ENCODE peak calls at places on chromosomes 2 and 18, in ten cellular contexts. S, H, T, G, C, Z, D, X, U and Y are unnamed samples.

GRCh38 chr2:147663153-147663961 is 181.5 kb upstream of the ACVR2A start:
- DNase-seq in X (peak; percentile 21), G (no peak), S (no peak), T (no peak), U (no peak), C (no peak), H (no peak), Z (no peak), D (no peak), Y (no peak)

GRCh38 chr2:160994141-160995002 is 165.9 kb upstream of the TANK start:
- DNase-seq in S (peak; percentile 94), U (peak; percentile 95), T (peak; percentile 71), Z (peak; percentile 95), X (peak; percentile 85), D (peak; percentile 88), G (peak; percentile 45), H (peak; percentile 58), C (peak; percentile 85), Y (peak; percentile 59)

GRCh38 chr18:21598726-21599584 is 1.5 kb downstream of the ESCO1 start:
- DNase-seq in G (no peak), C (peak; percentile 25), Z (no peak), D (no peak), U (no peak), S (no peak), H (no peak), T (no peak), X (no peak), Y (no peak)

GRCh38 chr2:204260162-204260877 is 285.0 kb upstream of the PARD3B start:
- DNase-seq in T (peak; percentile 62), D (peak; percentile 72), X (peak; percentile 63), Z (peak; percentile 81), G (peak; percentile 1), U (peak; percentile 78), S (peak; percentile 27), H (peak; percentile 57), C (peak; percentile 57), Y (no peak)

GRCh38 chr2:135819211-135819610 is 17.8 kb downstream of the LCT start:
- DNase-seq in S (no peak), G (no peak), C (no peak), X (peak; percentile 44), D (no peak), Z (peak; percentile 49), T (no peak), H (no peak), U (peak; percentile 17), Y (no peak)

GRCh38 chr2:19801367-19802087 is 100.3 kb downstream of the TTC32 start:
- DNase-seq in D (peak; percentile 95), S (peak; percentile 93), T (peak; percentile 82), X (peak; percentile 96), G (no peak), C (peak; percentile 97), U (peak; percentile 98), Z (peak; percentile 99), H (no peak), Y (peak; percentile 91)

GRCh38 chr2:23801396-23801795 is 125.5 kb downstream of the ATAD2B start:
- DNase-seq in C (no peak), U (peak; percentile 82), G (no peak), T (no peak), Z (peak; percentile 69), S (peak; percentile 40), X (peak; percentile 37), H (no peak), D (no peak), Y (peak; percentile 49)

GRCh38 chr2:37770797-37771196 is 99.4 kb upstream of the CDC42EP3 start:
- DNase-seq in G (no peak), X (no peak), S (no peak), Z (no peak), D (no peak), U (no peak), T (no peak), C (no peak), H (no peak), Y (no peak)

GRCh38 chr2:38095996-38096861 is 20.3 kb upstream of the CYP1B1 start:
- DNase-seq in X (no peak), Z (peak; percentile 68), H (no peak), D (no peak), G (no peak), T (no peak), U (no peak), C (no peak), S (no peak), Y (no peak)

GRCh38 chr2:190867182-190867581 is 13.4 kb upstream of the GLS start:
- DNase-seq in S (no peak), X (peak; percentile 75), D (no peak), C (peak; percentile 16), U (peak; percentile 72), Z (peak; percentile 64), G (no peak), H (no peak), T (no peak), Y (peak; percentile 43)